ENCODE peak calls at places on chromosome 20, in ten cellular contexts. R, G, B, T, E, S, K, X, Y and Z are unnamed samples.

GRCh38 chr20:8399963-8400362 is 267.9 kb downstream of the PLCB1 start:
- DNase-seq in R (no peak), G (no peak), B (no peak), T (no peak), E (no peak), S (no peak), K (no peak), X (no peak), Y (no peak), Z (no peak)

GRCh38 chr20:4559906-4560305 is 161.8 kb upstream of the PRND start:
- DNase-seq in R (no peak), G (no peak), B (no peak), T (peak), E (no peak), S (no peak), K (no peak), X (no peak), Y (no peak), Z (no peak)

GRCh38 chr20:49573900-49574416 is 6.0 kb upstream of the PTGIS start:
- DNase-seq in R (peak), G (peak), B (peak), T (peak), E (no peak), S (peak), K (no peak), X (no peak), Y (no peak), Z (no peak)

GRCh38 chr20:4546786-4547185 is 174.9 kb upstream of the PRND start:
- DNase-seq in R (no peak), G (no peak), B (no peak), T (peak), E (peak), S (peak), K (no peak), X (no peak), Y (no peak), Z (no peak)

GRCh38 chr20:41738584-41739193 is 120.5 kb upstream of the CHD6 start:
- DNase-seq in R (no peak), G (peak), B (peak), T (peak), E (peak), S (peak), K (peak), X (no peak), Y (peak), Z (peak)

GRCh38 chr20:23655551-23656211 is 17.9 kb upstream of the CST3 start:
- DNase-seq in R (peak), G (peak), B (peak), T (no peak), E (no peak), S (no peak), K (no peak), X (peak), Y (no peak), Z (peak)

GRCh38 chr20:25050501-25051350 is 7.2 kb downstream of the ACSS1 start:
- DNase-seq in R (peak), G (no peak), B (peak), T (no peak), E (no peak), S (no peak), K (no peak), X (no peak), Y (no peak), Z (no peak)

GRCh38 chr20:34055290-34055689 is 56.8 kb downstream of the EIF2S2 start:
- DNase-seq in R (no peak), G (no peak), B (no peak), T (no peak), E (no peak), S (no peak), K (no peak), X (no peak), Y (no peak), Z (no peak)

GRCh38 chr20:57075181-57075580 is 191.3 kb downstream of the BMP7 start:
- DNase-seq in R (no peak), G (no peak), B (no peak), T (no peak), E (no peak), S (no peak), K (no peak), X (no peak), Y (no peak), Z (no peak)

GRCh38 chr20:44597516-44597915 is 15.1 kb downstream of the PKIG start:
- DNase-seq in R (no peak), G (no peak), B (no peak), T (no peak), E (no peak), S (no peak), K (no peak), X (no peak), Y (no peak), Z (no peak)

GRCh38 chr20:53852691-53853450 is 217.5 kb downstream of the BCAS1 start:
- DNase-seq in R (no peak), G (no peak), B (no peak), T (no peak), E (no peak), S (no peak), K (no peak), X (no peak), Y (no peak), Z (no peak)

GRCh38 chr20:62634330-62634967 is 7.9 kb upstream of the SLCO4A1 start:
- DNase-seq in R (no peak), G (no peak), B (no peak), T (no peak), E (no peak), S (no peak), K (no peak), X (no peak), Y (no peak), Z (no peak)

GRCh38 chr20:35344354-35344837 is 52.2 kb upstream of the FAM83C start:
- DNase-seq in R (no peak), G (peak), B (peak), T (peak), E (no peak), S (peak), K (no peak), X (no peak), Y (no peak), Z (peak)

GRCh38 chr20:53262294-53262840 is 290.2 kb downstream of the TSHZ2 start:
- DNase-seq in R (no peak), G (no peak), B (no peak), T (peak), E (no peak), S (no peak), K (no peak), X (no peak), Y (no peak), Z (no peak)

GRCh38 chr20:34834459-34834893 is 9.0 kb upstream of the NCOA6 start:
- DNase-seq in R (no peak), G (no peak), B (no peak), T (peak), E (peak), S (peak), K (no peak), X (no peak), Y (peak), Z (no peak)

GRCh38 chr20:7984192-7984591 is 35.4 kb downstream of the TMX4 start:
- DNase-seq in R (no peak), G (no peak), B (no peak), T (no peak), E (no peak), S (no peak), K (no peak), X (no peak), Y (no peak), Z (no peak)

GRCh38 chr20:38032585-38033329 is 499 bp downstream of the TTI1 start:
- DNase-seq in R (peak), G (no peak), B (no peak), T (no peak), E (no peak), S (no peak), K (peak), X (no peak), Y (peak), Z (no peak)

GRCh38 chr20:47392721-47393073 is 36.2 kb upstream of the ZMYND8 start:
- DNase-seq in R (no peak), G (no peak), B (no peak), T (peak), E (peak), S (peak), K (no peak), X (no peak), Y (no peak), Z (no peak)

GRCh38 chr20:7196481-7196880 is 429.0 kb downstream of the BMP2 start:
- DNase-seq in R (no peak), G (no peak), B (no peak), T (peak), E (no peak), S (peak), K (no peak), X (no peak), Y (peak), Z (no peak)

GRCh38 chr20:830011-830521 is 3.4 kb upstream of the FAM110A start:
- DNase-seq in R (peak), G (no peak), B (no peak), T (peak), E (no peak), S (peak), K (no peak), X (no peak), Y (no peak), Z (no peak)

GRCh38 chr20:57856658-57857057 is 146.8 kb upstream of the PMEPA1 start:
- DNase-seq in R (no peak), G (no peak), B (no peak), T (peak), E (no peak), S (no peak), K (no peak), X (no peak), Y (no peak), Z (no peak)

GRCh38 chr20:4046311-4046924 is 31.1 kb upstream of the RNF24 start:
- DNase-seq in R (no peak), G (peak), B (no peak), T (no peak), E (no peak), S (no peak), K (no peak), X (no peak), Y (no peak), Z (no peak)

GRCh38 chr20:59650418-59650817 is 46.1 kb downstream of the PHACTR3 start:
- DNase-seq in R (no peak), G (peak), B (no peak), T (no peak), E (no peak), S (no peak), K (no peak), X (no peak), Y (no peak), Z (no peak)

GRCh38 chr20:64112691-64113443 is 5.5 kb upstream of the NPBWR2 start:
- DNase-seq in R (peak), G (peak), B (no peak), T (no peak), E (no peak), S (no peak), K (no peak), X (no peak), Y (no peak), Z (peak)

GRCh38 chr20:33684533-33685327 is 1.5 kb downstream of the E2F1 start:
- DNase-seq in R (peak), G (no peak), B (peak), T (no peak), E (no peak), S (no peak), K (no peak), X (no peak), Y (peak), Z (no peak)

GRCh38 chr20:6388666-6389197 is 265.9 kb upstream of the FERMT1 start:
- DNase-seq in R (no peak), G (no peak), B (no peak), T (peak), E (no peak), S (no peak), K (no peak), X (no peak), Y (no peak), Z (no peak)

GRCh38 chr20:4153661-4154238 is 138.4 kb upstream of the RNF24 start:
- DNase-seq in R (no peak), G (no peak), B (no peak), T (no peak), E (no peak), S (no peak), K (no peak), X (no peak), Y (no peak), Z (no peak)

GRCh38 chr20:44151621-44152416 is 35.2 kb downstream of the JPH2 start:
- DNase-seq in R (no peak), G (no peak), B (no peak), T (peak), E (no peak), S (no peak), K (peak), X (no peak), Y (no peak), Z (peak)

GRCh38 chr20:51365670-51366069 is 176.8 kb downstream of the NFATC2 start:
- DNase-seq in R (peak), G (no peak), B (no peak), T (peak), E (peak), S (peak), K (no peak), X (no peak), Y (no peak), Z (no peak)